ENCODE peak calls at places on chromosomes 13 and 19, in nine cellular contexts. One of them, this sample, is unnamed.

GRCh38 chr13:31261241-31261640 is 61.5 kb downstream of the B3GLCT start:
- DNase-seq in IMR-90: no peak
- DNase-seq in left ventricle myocardium inferior: no peak
- DNase-seq in thoracic aorta: no peak
- DNase-seq in HFF-Myc: no peak
- DNase-seq in stomach: no peak
- DNase-seq in tibial nerve: no peak
- DNase-seq in lower lobe of right lung: no peak
- DNase-seq in cardiac muscle cell: no peak
- DNase-seq in this sample: peak

GRCh38 chr19:56403764-56404704 is at the start of gene ZNF583:
- DNase-seq in cardiac muscle cell: peak
- DNase-seq in tibial nerve: peak
- DNase-seq in IMR-90: peak
- DNase-seq in lower lobe of right lung: peak
- DNase-seq in left ventricle myocardium inferior: peak
- DNase-seq in stomach: peak
- DNase-seq in HFF-Myc: peak
- DNase-seq in thoracic aorta: peak
- DNase-seq in this sample: peak

GRCh38 chr19:1362385-1363257 is 21.1 kb upstream of the NDUFS7 start:
- DNase-seq in tibial nerve: no peak
- DNase-seq in stomach: no peak
- DNase-seq in IMR-90: no peak
- DNase-seq in thoracic aorta: no peak
- DNase-seq in HFF-Myc: no peak
- DNase-seq in cardiac muscle cell: no peak
- DNase-seq in left ventricle myocardium inferior: no peak
- DNase-seq in lower lobe of right lung: no peak
- DNase-seq in this sample: no peak

GRCh38 chr19:42091300-42092266 is 15.6 kb downstream of the ZNF574 start:
- DNase-seq in lower lobe of right lung: no peak
- DNase-seq in IMR-90: peak
- DNase-seq in cardiac muscle cell: peak
- DNase-seq in thoracic aorta: no peak
- DNase-seq in stomach: peak
- DNase-seq in HFF-Myc: no peak
- DNase-seq in tibial nerve: no peak
- DNase-seq in left ventricle myocardium inferior: no peak
- DNase-seq in this sample: no peak

GRCh38 chr13:60494296-60494695 is 97.3 kb downstream of the TDRD3 start:
- DNase-seq in lower lobe of right lung: no peak
- DNase-seq in thoracic aorta: no peak
- DNase-seq in tibial nerve: no peak
- DNase-seq in IMR-90: no peak
- DNase-seq in left ventricle myocardium inferior: no peak
- DNase-seq in stomach: no peak
- DNase-seq in cardiac muscle cell: no peak
- DNase-seq in HFF-Myc: no peak
- DNase-seq in this sample: no peak

GRCh38 chr13:37617162-37617561 is 18.6 kb upstream of the POSTN start:
- DNase-seq in stomach: no peak
- DNase-seq in tibial nerve: no peak
- DNase-seq in lower lobe of right lung: no peak
- DNase-seq in thoracic aorta: no peak
- DNase-seq in left ventricle myocardium inferior: no peak
- DNase-seq in IMR-90: peak
- DNase-seq in HFF-Myc: peak
- DNase-seq in cardiac muscle cell: peak
- DNase-seq in this sample: peak

GRCh38 chr19:41537789-41538188 is 38.2 kb upstream of the CEACAM21 start:
- DNase-seq in IMR-90: peak
- DNase-seq in thoracic aorta: no peak
- DNase-seq in HFF-Myc: no peak
- DNase-seq in tibial nerve: no peak
- DNase-seq in stomach: no peak
- DNase-seq in lower lobe of right lung: no peak
- DNase-seq in left ventricle myocardium inferior: no peak
- DNase-seq in cardiac muscle cell: no peak
- DNase-seq in this sample: no peak

GRCh38 chr13:41222259-41222852 is 28.0 kb upstream of the KBTBD7 start:
- DNase-seq in cardiac muscle cell: peak
- DNase-seq in tibial nerve: no peak
- DNase-seq in IMR-90: peak
- DNase-seq in HFF-Myc: peak
- DNase-seq in thoracic aorta: no peak
- DNase-seq in left ventricle myocardium inferior: no peak
- DNase-seq in lower lobe of right lung: no peak
- DNase-seq in stomach: peak
- DNase-seq in this sample: peak

DNA sequence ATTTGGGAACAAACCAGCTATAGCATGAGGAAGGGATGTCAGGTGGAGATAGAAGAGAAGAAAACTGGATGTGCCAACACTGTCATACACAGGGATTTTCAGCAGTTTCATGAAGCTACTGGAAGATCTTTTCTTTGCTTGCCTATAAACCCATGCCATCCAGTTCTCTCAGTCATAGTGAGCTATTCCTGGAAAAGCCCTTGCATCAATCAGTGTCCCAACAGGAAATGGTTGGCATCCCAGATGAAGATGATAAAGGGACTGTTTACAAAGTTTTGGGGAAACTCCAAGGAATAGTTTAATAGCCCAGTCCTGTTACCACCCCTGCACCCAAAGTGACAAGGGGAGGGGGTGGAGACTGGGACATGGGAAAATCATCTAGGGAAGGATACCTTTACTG is 58.5 kb upstream of the ARGLU1 start:
- DNase-seq in thoracic aorta: no peak
- DNase-seq in lower lobe of right lung: no peak
- DNase-seq in cardiac muscle cell: no peak
- DNase-seq in HFF-Myc: no peak
- DNase-seq in stomach: no peak
- DNase-seq in IMR-90: no peak
- DNase-seq in tibial nerve: no peak
- DNase-seq in left ventricle myocardium inferior: no peak
- DNase-seq in this sample: no peak
- H3K4me3 ChIP-seq in thoracic aorta: no peak
- H3K4me3 ChIP-seq in lower lobe of right lung: no peak
- H3K4me3 ChIP-seq in cardiac muscle cell: no peak
- H3K4me3 ChIP-seq in HFF-Myc: no peak
- H3K4me3 ChIP-seq in stomach: no peak
- H3K4me3 ChIP-seq in IMR-90: no peak
- H3K4me3 ChIP-seq in tibial nerve: no peak
- H3K4me3 ChIP-seq in left ventricle myocardium inferior: no peak
- H3K4me3 ChIP-seq in this sample: no peak

GRCh38 chr19:3983936-3984583 is 1.2 kb downstream of the EEF2 start:
- DNase-seq in stomach: no peak
- DNase-seq in IMR-90: peak
- DNase-seq in left ventricle myocardium inferior: no peak
- DNase-seq in lower lobe of right lung: peak
- DNase-seq in tibial nerve: no peak
- DNase-seq in HFF-Myc: no peak
- DNase-seq in thoracic aorta: no peak
- DNase-seq in cardiac muscle cell: no peak
- DNase-seq in this sample: no peak

GRCh38 chr19:3984584-3984907 is 717 bp downstream of the EEF2 start:
- DNase-seq in stomach: no peak
- DNase-seq in cardiac muscle cell: no peak
- DNase-seq in thoracic aorta: no peak
- DNase-seq in tibial nerve: no peak
- DNase-seq in left ventricle myocardium inferior: no peak
- DNase-seq in lower lobe of right lung: no peak
- DNase-seq in HFF-Myc: no peak
- DNase-seq in IMR-90: no peak
- DNase-seq in this sample: no peak

GRCh38 chr19:3982701-3983541 is 2.3 kb downstream of the EEF2 start:
- DNase-seq in tibial nerve: no peak
- DNase-seq in left ventricle myocardium inferior: no peak
- DNase-seq in thoracic aorta: no peak
- DNase-seq in cardiac muscle cell: no peak
- DNase-seq in IMR-90: peak
- DNase-seq in HFF-Myc: no peak
- DNase-seq in lower lobe of right lung: no peak
- DNase-seq in stomach: no peak
- DNase-seq in this sample: no peak

GRCh38 chr19:3981736-3982681 is 3.3 kb downstream of the EEF2 start:
- DNase-seq in tibial nerve: no peak
- DNase-seq in thoracic aorta: no peak
- DNase-seq in lower lobe of right lung: no peak
- DNase-seq in left ventricle myocardium inferior: no peak
- DNase-seq in IMR-90: no peak
- DNase-seq in stomach: no peak
- DNase-seq in HFF-Myc: no peak
- DNase-seq in cardiac muscle cell: no peak
- DNase-seq in this sample: no peak

DNA sequence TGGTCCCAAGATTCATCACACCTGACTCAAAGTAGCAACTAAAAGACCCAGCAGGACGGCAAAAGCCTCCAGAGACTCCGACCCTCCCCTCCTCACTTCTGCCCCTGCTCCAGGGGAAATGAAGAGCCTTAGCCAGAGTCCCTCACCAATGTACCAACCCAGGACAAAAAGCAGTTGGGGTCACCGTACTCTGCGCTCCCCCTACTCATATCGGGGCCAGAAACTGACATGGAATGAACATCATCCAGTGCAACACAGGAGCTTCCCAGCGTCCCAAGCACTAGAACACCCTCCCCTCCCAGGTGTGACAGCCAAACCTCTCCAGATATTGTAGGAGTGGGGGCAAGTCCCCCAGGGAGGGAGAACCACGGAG is 1.7 kb downstream of the EEF2 start:
- DNase-seq in HFF-Myc: no peak
- DNase-seq in cardiac muscle cell: no peak
- DNase-seq in thoracic aorta: no peak
- DNase-seq in IMR-90: no peak
- DNase-seq in stomach: no peak
- DNase-seq in left ventricle myocardium inferior: no peak
- DNase-seq in tibial nerve: no peak
- DNase-seq in lower lobe of right lung: no peak
- DNase-seq in this sample: no peak
- H3K4me3 ChIP-seq in HFF-Myc: peak
- H3K4me3 ChIP-seq in cardiac muscle cell: peak
- H3K4me3 ChIP-seq in thoracic aorta: peak
- H3K4me3 ChIP-seq in IMR-90: peak
- H3K4me3 ChIP-seq in stomach: peak
- H3K4me3 ChIP-seq in left ventricle myocardium inferior: peak
- H3K4me3 ChIP-seq in tibial nerve: peak
- H3K4me3 ChIP-seq in lower lobe of right lung: peak
- H3K4me3 ChIP-seq in this sample: peak

GRCh38 chr19:51586799-51587198 is 15.7 kb downstream of the ZNF175 start:
- DNase-seq in HFF-Myc: no peak
- DNase-seq in IMR-90: no peak
- DNase-seq in cardiac muscle cell: no peak
- DNase-seq in lower lobe of right lung: no peak
- DNase-seq in thoracic aorta: no peak
- DNase-seq in stomach: no peak
- DNase-seq in left ventricle myocardium inferior: no peak
- DNase-seq in tibial nerve: no peak
- DNase-seq in this sample: no peak

GRCh38 chr19:51589511-51589910 is 18.4 kb downstream of the ZNF175 start:
- DNase-seq in cardiac muscle cell: no peak
- DNase-seq in tibial nerve: no peak
- DNase-seq in left ventricle myocardium inferior: no peak
- DNase-seq in thoracic aorta: no peak
- DNase-seq in stomach: no peak
- DNase-seq in lower lobe of right lung: no peak
- DNase-seq in HFF-Myc: no peak
- DNase-seq in IMR-90: no peak
- DNase-seq in this sample: no peak

GRCh38 chr19:51590441-51590840 is 19.4 kb downstream of the ZNF175 start:
- DNase-seq in HFF-Myc: no peak
- DNase-seq in stomach: no peak
- DNase-seq in cardiac muscle cell: no peak
- DNase-seq in IMR-90: no peak
- DNase-seq in left ventricle myocardium inferior: no peak
- DNase-seq in thoracic aorta: no peak
- DNase-seq in lower lobe of right lung: no peak
- DNase-seq in tibial nerve: no peak
- DNase-seq in this sample: no peak

GRCh38 chr19:51586103-51586728 is 15.1 kb downstream of the ZNF175 start:
- DNase-seq in cardiac muscle cell: no peak
- DNase-seq in stomach: no peak
- DNase-seq in lower lobe of right lung: no peak
- DNase-seq in IMR-90: no peak
- DNase-seq in HFF-Myc: no peak
- DNase-seq in thoracic aorta: no peak
- DNase-seq in left ventricle myocardium inferior: no peak
- DNase-seq in tibial nerve: no peak
- DNase-seq in this sample: no peak

GRCh38 chr19:51587264-51588191 is 16.4 kb downstream of the ZNF175 start:
- DNase-seq in stomach: no peak
- DNase-seq in tibial nerve: no peak
- DNase-seq in IMR-90: no peak
- DNase-seq in left ventricle myocardium inferior: no peak
- DNase-seq in cardiac muscle cell: no peak
- DNase-seq in thoracic aorta: no peak
- DNase-seq in HFF-Myc: no peak
- DNase-seq in lower lobe of right lung: no peak
- DNase-seq in this sample: no peak
- H3K4me3 ChIP-seq in stomach: no peak
- H3K4me3 ChIP-seq in tibial nerve: no peak
- H3K4me3 ChIP-seq in IMR-90: no peak
- H3K4me3 ChIP-seq in left ventricle myocardium inferior: no peak
- H3K4me3 ChIP-seq in cardiac muscle cell: no peak
- H3K4me3 ChIP-seq in thoracic aorta: no peak
- H3K4me3 ChIP-seq in HFF-Myc: no peak
- H3K4me3 ChIP-seq in lower lobe of right lung: no peak
- H3K4me3 ChIP-seq in this sample: no peak

GRCh38 chr13:97977376-97977705 is 23.9 kb downstream of the IPO5 start:
- DNase-seq in stomach: no peak
- DNase-seq in thoracic aorta: no peak
- DNase-seq in IMR-90: no peak
- DNase-seq in lower lobe of right lung: no peak
- DNase-seq in tibial nerve: no peak
- DNase-seq in cardiac muscle cell: peak
- DNase-seq in HFF-Myc: no peak
- DNase-seq in left ventricle myocardium inferior: no peak
- DNase-seq in this sample: no peak

GRCh38 chr13:97976551-97977375 is 23.3 kb downstream of the IPO5 start:
- DNase-seq in IMR-90: no peak
- DNase-seq in cardiac muscle cell: no peak
- DNase-seq in tibial nerve: no peak
- DNase-seq in lower lobe of right lung: peak
- DNase-seq in HFF-Myc: peak
- DNase-seq in thoracic aorta: peak
- DNase-seq in left ventricle myocardium inferior: no peak
- DNase-seq in stomach: no peak
- DNase-seq in this sample: no peak

GRCh38 chr13:97977982-97978381 is 24.5 kb downstream of the IPO5 start:
- DNase-seq in stomach: no peak
- DNase-seq in cardiac muscle cell: no peak
- DNase-seq in lower lobe of right lung: no peak
- DNase-seq in tibial nerve: no peak
- DNase-seq in thoracic aorta: no peak
- DNase-seq in left ventricle myocardium inferior: no peak
- DNase-seq in HFF-Myc: no peak
- DNase-seq in IMR-90: no peak
- DNase-seq in this sample: no peak

GRCh38 chr13:97979556-97979955 is 26.1 kb downstream of the IPO5 start:
- DNase-seq in left ventricle myocardium inferior: no peak
- DNase-seq in HFF-Myc: no peak
- DNase-seq in stomach: no peak
- DNase-seq in cardiac muscle cell: no peak
- DNase-seq in tibial nerve: no peak
- DNase-seq in lower lobe of right lung: no peak
- DNase-seq in IMR-90: no peak
- DNase-seq in thoracic aorta: no peak
- DNase-seq in this sample: no peak

DNA sequence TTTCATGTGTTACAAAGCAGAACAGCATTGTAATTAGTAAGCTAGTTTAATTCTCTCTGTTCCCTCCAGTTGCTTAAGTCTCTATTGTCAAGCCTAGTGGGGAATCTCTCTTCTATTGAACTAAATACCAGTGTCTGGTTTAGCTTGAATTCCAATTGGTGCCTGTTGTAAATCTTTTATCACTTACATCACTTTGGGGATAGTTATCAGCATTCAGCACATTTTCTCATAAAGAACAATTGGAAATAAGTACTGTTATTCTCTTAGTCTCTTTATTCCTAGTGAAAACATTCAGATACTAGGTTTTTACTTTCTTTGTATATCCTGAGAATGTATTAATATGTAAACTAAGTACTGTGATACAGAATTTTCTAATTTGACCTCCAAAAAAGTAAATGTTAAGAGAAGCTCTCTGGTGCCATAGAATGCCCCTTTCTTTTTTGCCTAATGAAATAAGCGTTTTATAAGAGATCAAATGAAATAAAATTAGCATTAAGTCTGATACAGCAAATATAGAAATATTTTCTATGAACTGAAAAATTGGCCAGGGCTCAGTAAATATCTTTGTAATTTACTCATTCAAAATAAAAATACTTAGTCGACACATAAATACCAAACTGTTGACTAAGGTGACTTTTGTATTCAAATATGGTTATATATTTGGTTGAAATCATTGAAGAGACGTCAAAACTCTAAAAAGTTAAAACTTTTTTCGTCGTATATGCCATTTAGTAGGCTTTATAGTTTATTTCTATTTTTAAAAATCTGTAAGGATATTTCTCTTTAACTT is 25.4 kb downstream of the IPO5 start:
- DNase-seq in lower lobe of right lung: no peak
- DNase-seq in stomach: no peak
- DNase-seq in left ventricle myocardium inferior: no peak
- DNase-seq in cardiac muscle cell: no peak
- DNase-seq in thoracic aorta: no peak
- DNase-seq in tibial nerve: no peak
- DNase-seq in HFF-Myc: no peak
- DNase-seq in IMR-90: peak
- DNase-seq in this sample: no peak
- H3K4me3 ChIP-seq in lower lobe of right lung: no peak
- H3K4me3 ChIP-seq in stomach: no peak
- H3K4me3 ChIP-seq in left ventricle myocardium inferior: no peak
- H3K4me3 ChIP-seq in cardiac muscle cell: peak
- H3K4me3 ChIP-seq in thoracic aorta: peak
- H3K4me3 ChIP-seq in tibial nerve: no peak
- H3K4me3 ChIP-seq in HFF-Myc: peak
- H3K4me3 ChIP-seq in IMR-90: peak
- H3K4me3 ChIP-seq in this sample: peak